ENCODE peak calls at places on chromosomes 3 and 15, in seven cellular contexts. W is stomach, N is PC-9, T is SK-N-SH, B is mucosa of descending colon, P is IMR-90, V is colonic mucosa. G is an unnamed sample. For H3K4me1, the result is how much of the 10 kb centered on the place peaks cover.

GRCh38 chr15:36401586-36401966 is 177.8 kb upstream of the CDIN1 start:
- DNase-seq in W (no peak), N (no peak), T (no peak), B (no peak), P (no peak), V (no peak), G (no peak)

GRCh38 chr3:172221550-172221949 is 182.2 kb downstream of the FNDC3B start:
- DNase-seq in W (no peak), N (peak), T (no peak), B (no peak), P (peak), V (no peak), G (no peak)

GRCh38 chr15:71575474-71576045 is 234.8 kb upstream of the NR2E3 start:
- DNase-seq in W (no peak), N (no peak), T (peak), B (no peak), P (no peak), V (no peak), G (no peak)

GRCh38 chr3:117526485-117527079 is 817.0 kb downstream of the TUSC7 start:
- DNase-seq in W (peak), N (no peak), T (no peak), B (no peak), P (peak), V (peak), G (no peak)

GRCh38 chr3:105284876-105285275 is 81.8 kb upstream of the ALCAM start:
- DNase-seq in W (no peak), N (no peak), T (no peak), B (no peak), P (peak), V (no peak), G (no peak)

GRCh38 chr3:143808999-143809700 is 39.1 kb downstream of the SLC9A9 start:
- DNase-seq in W (no peak), N (no peak), T (no peak), B (no peak), P (peak), V (no peak), G (no peak)

GRCh38 chr3:146184616-146185015 is 23.6 kb upstream of the PLOD2 start:
- DNase-seq in W (peak), N (no peak), T (no peak), B (no peak), P (peak), V (peak), G (no peak)

GRCh38 chr3:54271118-54271517 is 148.8 kb downstream of the CACNA2D3 start:
- DNase-seq in W (no peak), N (no peak), T (no peak), B (no peak), P (no peak), V (no peak), G (no peak)

GRCh38 chr3:32256206-32256605 is 17.7 kb downstream of the CMTM8 start:
- DNase-seq in W (no peak), N (no peak), T (no peak), B (no peak), P (no peak), V (no peak), G (no peak)

GRCh38 chr3:8839607-8840325 is 70.4 kb upstream of the OXTR start:
- DNase-seq in W (no peak), N (no peak), T (no peak), B (no peak), P (peak), V (no peak), G (no peak)

GRCh38 chr3:195005759-195006555 is 265.0 kb downstream of the XXYLT1 start:
- DNase-seq in W (no peak), N (no peak), T (no peak), B (no peak), P (no peak), V (no peak), G (no peak)

GRCh38 chr3:152383136-152383606 is 114.4 kb downstream of the MBNL1 start:
- DNase-seq in W (no peak), N (no peak), T (no peak), B (no peak), P (no peak), V (no peak), G (no peak)

GRCh38 chr3:9785602-9786001 is 6.7 kb downstream of the TADA3 start:
- DNase-seq in W (no peak), N (no peak), T (peak), B (no peak), P (no peak), V (no peak), G (no peak)

GRCh38 chr3:330494-331115 is 134.0 kb downstream of the CHL1 start:
- DNase-seq in W (no peak), N (no peak), T (no peak), B (no peak), P (no peak), V (no peak), G (no peak)

GRCh38 chr3:107680698-107681097 is 157.9 kb downstream of the BBX start:
- DNase-seq in W (no peak), N (no peak), T (no peak), B (no peak), P (peak), V (no peak), G (no peak)

GRCh38 chr15:101781927-101782326 is 21.4 kb upstream of the OR4F6 start:
- DNase-seq in W (no peak), N (no peak), T (no peak), B (no peak), P (no peak), V (no peak), G (no peak)

GRCh38 chr3:113968986-113969385 is 21.2 kb downstream of the ZDHHC23 start:
- DNase-seq in W (no peak), N (no peak), T (no peak), B (no peak), P (no peak), V (no peak), G (no peak)

GRCh38 chr3:105502333-105502732 is 135.6 kb downstream of the ALCAM start:
- DNase-seq in W (no peak), N (no peak), T (no peak), B (no peak), P (no peak), V (no peak), G (no peak)

GRCh38 chr3:49017978-49018706 is at the start of gene DALRD3:
- DNase-seq in W (peak), N (peak), T (peak), B (peak), P (peak), V (peak), G (no peak)

GRCh38 chr3:122893282-122893681 is 98.4 kb downstream of the SLC49A4 start:
- DNase-seq in W (no peak), N (peak), T (no peak), B (no peak), P (no peak), V (no peak), G (no peak)

GRCh38 chr15:57364282-57365007 is 11.9 kb upstream of the CGNL1 start:
- DNase-seq in W (no peak), N (no peak), T (no peak), B (no peak), P (peak), V (peak), G (no peak)

GRCh38 chr15:89016549-89017041 is 71.7 kb upstream of the ABHD2 start:
- DNase-seq in W (no peak), N (peak), T (no peak), B (no peak), P (peak), V (no peak), G (no peak)

GRCh38 chr15:66753687-66754377 is 51.8 kb downstream of the SMAD6 start:
- DNase-seq in W (no peak), N (no peak), T (no peak), B (no peak), P (no peak), V (no peak), G (no peak)

GRCh38 chr3:147305533-147306241 is 100.7 kb downstream of the ZIC4 start:
- DNase-seq in W (no peak), N (no peak), T (no peak), B (no peak), P (peak), V (no peak), G (no peak)

DNA sequence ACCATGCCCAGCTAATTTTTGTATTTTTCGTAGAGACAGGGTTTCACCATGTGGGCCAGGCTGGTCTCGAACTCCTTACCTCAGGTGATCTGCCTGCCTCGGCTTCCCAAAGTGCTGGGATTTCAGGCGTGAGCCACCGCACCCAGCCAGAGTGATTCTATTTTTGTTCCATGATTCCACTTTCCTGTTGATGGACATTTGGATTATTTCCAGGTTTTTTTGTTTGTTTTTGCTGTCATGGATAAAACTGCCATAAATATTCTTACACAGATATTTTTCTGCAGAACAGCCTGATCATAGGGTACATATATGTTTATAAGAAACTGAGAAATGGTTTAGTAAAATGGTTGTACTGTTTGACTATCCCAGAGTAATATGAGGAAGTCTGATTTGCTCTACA is 42.8 kb downstream of the MAP6D1 start:
- DNase-seq in W (no peak), N (no peak), T (no peak), B (no peak), P (no peak), V (no peak), G (no peak)
- H3K4me1 ChIP-seq in W (under half), N (under half), T (under half), B (under half), P (under half), V (under half), G (under half)

DNA sequence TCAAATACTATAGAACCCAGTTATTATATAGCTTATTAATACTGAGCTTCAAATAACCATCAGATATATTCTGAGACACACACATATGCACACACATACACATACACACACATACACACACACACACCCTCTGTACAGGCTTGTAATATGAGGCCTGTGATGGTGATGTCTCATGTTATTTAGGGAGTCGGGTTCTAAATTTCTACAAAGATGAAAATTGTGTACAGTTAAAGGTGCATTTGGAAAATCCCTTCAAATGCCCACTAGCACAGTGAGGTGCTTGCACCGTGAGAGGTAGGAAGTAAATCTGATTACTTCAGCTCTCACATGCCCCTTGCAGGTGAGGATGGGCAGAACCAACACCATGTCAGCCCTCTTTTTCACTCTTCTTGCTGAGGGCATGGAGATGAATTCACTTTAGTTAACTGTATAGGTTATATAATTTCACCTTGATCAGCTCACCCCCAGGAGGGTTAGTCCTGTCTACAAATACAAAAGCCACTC is 294.5 kb upstream of the PROK2 start:
- DNase-seq in W (no peak), N (no peak), T (no peak), B (no peak), P (no peak), V (no peak), G (no peak)
- TF ChIP-seq CTCF in W (no peak), N (no peak), T (no peak), B (no peak), P (no peak), V (no peak), G (no peak)

DNA sequence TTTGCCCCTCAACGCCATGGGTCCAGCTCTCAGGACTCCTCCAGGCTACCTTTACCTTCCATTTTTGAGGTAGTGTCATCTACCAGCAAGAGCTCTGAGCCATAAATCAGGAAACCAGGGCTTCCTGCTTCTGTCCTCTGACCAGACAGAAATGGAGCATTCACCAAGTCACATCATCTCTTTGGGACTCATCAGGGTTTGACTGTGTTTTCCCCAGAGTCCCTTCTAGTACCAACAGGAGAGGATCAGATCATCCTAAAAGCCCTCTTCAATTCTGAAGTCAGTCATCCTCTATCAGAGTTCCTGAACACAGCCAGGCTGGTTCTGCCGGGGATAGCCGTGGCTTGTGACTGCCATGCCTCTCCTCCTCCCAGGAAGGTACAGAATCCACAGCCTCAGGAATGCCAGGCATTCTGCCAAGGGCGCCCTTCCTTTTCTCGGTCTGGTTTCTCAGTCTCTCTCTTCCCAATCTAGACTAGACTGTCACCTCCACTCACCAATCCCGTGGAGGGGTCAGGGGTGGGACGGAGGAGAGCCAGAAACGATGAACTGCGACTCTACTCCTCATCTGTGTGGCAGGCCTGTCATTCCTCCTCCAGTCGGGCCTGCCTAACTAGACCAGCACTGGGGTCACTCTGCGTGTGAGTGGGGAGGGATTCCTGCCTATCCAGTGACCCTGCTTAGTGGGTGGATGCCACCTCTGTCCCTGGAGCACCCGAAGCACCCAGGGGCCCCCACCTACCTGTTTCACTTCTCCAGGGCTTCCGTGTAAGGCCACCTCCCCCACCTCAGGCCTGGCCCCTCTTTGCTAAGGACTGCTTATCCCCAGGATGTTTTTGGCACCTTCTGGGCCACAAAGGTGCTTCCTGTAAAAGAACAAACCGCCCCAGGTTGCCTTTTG is 30.9 kb downstream of the CCNL1 start:
- DNase-seq in W (peak), N (peak), T (no peak), B (peak), P (peak), V (peak), G (no peak)
- H3K4me1 ChIP-seq in W (under half), N (half or more), T (under half), B (under half), P (under half), V (under half), G (under half)

GRCh38 chr15:63930034-63930433 is 96.3 kb upstream of the HERC1 start:
- DNase-seq in W (no peak), N (no peak), T (no peak), B (no peak), P (no peak), V (no peak), G (no peak)
- TF ChIP-seq CTCF in W (no peak), N (no peak), T (no peak), B (no peak), P (no peak), V (no peak), G (no peak)